ENCODE peak calls at places on chromosome 14, in five cellular contexts. I, T, P, G and X are unnamed samples.

GRCh38 chr14:24407608-24408325 is 9.0 kb downstream of the NYNRIN start:
- DNase-seq in I (no peak), T (no peak), P (no peak), G (no peak), X (no peak)

GRCh38 chr14:95023886-95024285 is 133.4 kb downstream of the DICER1 start:
- DNase-seq in I (peak; percentile 50), T (no peak), P (no peak), G (no peak), X (no peak)

GRCh38 chr14:52124791-52125661 is 56.2 kb upstream of the NID2 start:
- DNase-seq in I (peak; percentile 80), T (no peak), P (no peak), G (no peak), X (no peak)

GRCh38 chr14:74628418-74628817 is 16.4 kb upstream of the LTBP2 start:
- DNase-seq in I (no peak), T (no peak), P (no peak), G (no peak), X (no peak)

GRCh38 chr14:65387628-65388027 is 24.9 kb upstream of the FUT8 start:
- DNase-seq in I (no peak), T (no peak), P (no peak), G (no peak), X (no peak)

GRCh38 chr14:34324363-34324795 is 137.7 kb downstream of the SPTSSA start:
- DNase-seq in I (peak; percentile 44), T (no peak), P (peak; percentile 55), G (no peak), X (no peak)

GRCh38 chr14:55446833-55447232 is 6.4 kb upstream of the TBPL2 start:
- DNase-seq in I (peak; percentile 72), T (no peak), P (no peak), G (no peak), X (no peak)

GRCh38 chr14:96067985-96068930 is 29.1 kb downstream of the C14orf132 start:
- DNase-seq in I (no peak), T (peak; percentile 27), P (no peak), G (no peak), X (no peak)

GRCh38 chr14:77950371-77950770 is 150.5 kb downstream of the ADCK1 start:
- DNase-seq in I (no peak), T (no peak), P (no peak), G (no peak), X (no peak)

GRCh38 chr14:52706286-52706685 is 714 bp upstream of the PSMC6 start:
- DNase-seq in I (peak; percentile 30), T (no peak), P (no peak), G (peak; percentile 29), X (no peak)

GRCh38 chr14:66114071-66114470 is 372.1 kb upstream of the CCDC196 start:
- DNase-seq in I (no peak), T (no peak), P (no peak), G (no peak), X (no peak)

GRCh38 chr14:76701981-76702380 is 59.3 kb upstream of the VASH1 start:
- DNase-seq in I (no peak), T (peak; percentile 72), P (no peak), G (no peak), X (no peak)

GRCh38 chr14:100211366-100211765 is 27.6 kb upstream of the YY1 start:
- DNase-seq in I (no peak), T (no peak), P (no peak), G (no peak), X (no peak)

GRCh38 chr14:105503296-105503640 is 12.2 kb downstream of the TEDC1 start:
- DNase-seq in I (no peak), T (no peak), P (no peak), G (no peak), X (no peak)

GRCh38 chr14:75010472-75010871 is 7.8 kb downstream of the EIF2B2 start:
- DNase-seq in I (no peak), T (no peak), P (no peak), G (no peak), X (no peak)

GRCh38 chr14:102513899-102514772 is 4.6 kb upstream of the ANKRD9 start:
- DNase-seq in I (no peak), T (no peak), P (no peak), G (no peak), X (no peak)

GRCh38 chr14:69657961-69658360 is 46.6 kb downstream of the SUSD6 start:
- DNase-seq in I (no peak), T (no peak), P (no peak), G (no peak), X (no peak)

GRCh38 chr14:89452281-89452680 is 35.2 kb upstream of the FOXN3 start:
- DNase-seq in I (no peak), T (no peak), P (no peak), G (no peak), X (no peak)

GRCh38 chr14:101457177-101457935 is 103.9 kb upstream of the DIO3 start:
- DNase-seq in I (no peak), T (no peak), P (no peak), G (no peak), X (no peak)

GRCh38 chr14:104287301-104288009 is 149.1 kb downstream of the KIF26A start:
- DNase-seq in I (no peak), T (peak; percentile 27), P (no peak), G (no peak), X (no peak)

GRCh38 chr14:68473794-68474193 is 319.1 kb downstream of the ZFP36L1 start:
- DNase-seq in I (no peak), T (no peak), P (no peak), G (no peak), X (no peak)

GRCh38 chr14:93729993-93730392 is 58.3 kb downstream of the PRIMA1 start:
- DNase-seq in I (no peak), T (no peak), P (no peak), G (no peak), X (no peak)